ENCODE peak calls at places on chromosomes 12 and 14, in seven cellular contexts. N is heart left ventricle, Z is breast epithelium, J is esophagus muscularis mucosa, A is fibroblast of the aortic adventitia, Y is H9, X is GM10248. B is an unnamed sample.

GRCh38 chr12:123591702-123592481 is 7.5 kb downstream of the TMED2 start:
- DNase-seq in N (no peak), Z (no peak), J (no peak), A (peak; percentile 93), Y (no peak), X (no peak), B (no peak)

GRCh38 chr14:29637406-29637805 is 290.2 kb downstream of the PRKD1 start:
- DNase-seq in N (peak; percentile 65), Z (peak; percentile 71), J (no peak), A (peak; percentile 67), Y (no peak), X (no peak), B (no peak)

GRCh38 chr12:47590771-47591368 is 115.0 kb downstream of the RPAP3 start:
- DNase-seq in N (no peak), Z (no peak), J (no peak), A (no peak), Y (no peak), X (no peak), B (no peak)

GRCh38 chr12:93621986-93622385 is 49.5 kb downstream of the SOCS2 start:
- DNase-seq in N (no peak), Z (no peak), J (peak; percentile 70), A (peak; percentile 92), Y (no peak), X (no peak), B (no peak)

GRCh38 chr12:95796982-95797289 is 6.4 kb upstream of the NTN4 start:
- DNase-seq in N (no peak), Z (no peak), J (no peak), A (peak; percentile 47), Y (no peak), X (no peak), B (no peak)

GRCh38 chr12:113137861-113138783 is 2.6 kb upstream of the RASAL1 start:
- DNase-seq in N (no peak), Z (no peak), J (no peak), A (no peak), Y (no peak), X (no peak), B (no peak)

GRCh38 chr12:131885543-131886057 is 8.8 kb upstream of the ULK1 start:
- DNase-seq in N (no peak), Z (no peak), J (no peak), A (no peak), Y (no peak), X (no peak), B (no peak)

GRCh38 chr12:109467978-109468676 is 9.0 kb downstream of the KCTD10 start:
- DNase-seq in N (no peak), Z (no peak), J (no peak), A (no peak), Y (no peak), X (no peak), B (no peak)

GRCh38 chr14:104864267-104865068 is 600 bp upstream of the CEP170B start:
- DNase-seq in N (peak; percentile 20), Z (peak; percentile 67), J (no peak), A (no peak), Y (peak; percentile 93), X (no peak), B (no peak)

GRCh38 chr14:105904379-105904778 is 378.0 kb downstream of the TMEM121 start:
- DNase-seq in N (no peak), Z (no peak), J (no peak), A (no peak), Y (no peak), X (no peak), B (no peak)

GRCh38 chr12:63779498-63780481 is at the start of gene RXYLT1:
- DNase-seq in N (peak; percentile 90), Z (peak; percentile 82), J (peak; percentile 97), A (peak; percentile 72), Y (peak; percentile 95), X (peak; percentile 96), B (peak; percentile 45)

GRCh38 chr14:85531594-85532391 is 1.8 kb downstream of the FLRT2 start:
- DNase-seq in N (peak; percentile 54), Z (peak; percentile 59), J (no peak), A (peak; percentile 84), Y (peak; percentile 78), X (no peak), B (no peak)

GRCh38 chr12:88400302-88400701 is 180.0 kb downstream of the KITLG start:
- DNase-seq in N (no peak), Z (no peak), J (no peak), A (peak; percentile 22), Y (no peak), X (no peak), B (no peak)

GRCh38 chr14:77043177-77043983 is 14.9 kb upstream of the IRF2BPL start:
- DNase-seq in N (peak; percentile 69), Z (no peak), J (no peak), A (peak; percentile 98), Y (no peak), X (no peak), B (no peak)

GRCh38 chr14:101481557-101481956 is 79.7 kb upstream of the DIO3 start:
- DNase-seq in N (peak; percentile 7), Z (peak; percentile 24), J (no peak), A (no peak), Y (no peak), X (no peak), B (no peak)

GRCh38 chr12:43847427-43847826 is 11.5 kb downstream of the TMEM117 start:
- DNase-seq in N (no peak), Z (no peak), J (no peak), A (peak; percentile 51), Y (no peak), X (no peak), B (no peak)

GRCh38 chr14:90730367-90730766 is 85.9 kb downstream of the TTC7B start:
- DNase-seq in N (no peak), Z (no peak), J (peak; percentile 57), A (no peak), Y (no peak), X (no peak), B (no peak)

GRCh38 chr14:95725685-95726336 is 11.9 kb upstream of the TCL1A start:
- DNase-seq in N (no peak), Z (no peak), J (peak; percentile 74), A (no peak), Y (no peak), X (peak; percentile 73), B (no peak)

GRCh38 chr12:105773501-105773900 is 365.3 kb downstream of the NUAK1 start:
- DNase-seq in N (no peak), Z (no peak), J (no peak), A (no peak), Y (no peak), X (no peak), B (no peak)

GRCh38 chr14:58298880-58299664 is 717 bp downstream of the ARID4A start:
- DNase-seq in N (peak; percentile 48), Z (no peak), J (no peak), A (no peak), Y (peak; percentile 41), X (peak; percentile 62), B (no peak)

GRCh38 chr12:13937735-13938134 is 43.7 kb downstream of the GRIN2B start:
- DNase-seq in N (no peak), Z (no peak), J (no peak), A (no peak), Y (no peak), X (no peak), B (no peak)

GRCh38 chr12:108371801-108372344 is 32.8 kb upstream of the CMKLR1 start:
- DNase-seq in N (no peak), Z (no peak), J (no peak), A (peak; percentile 40), Y (no peak), X (no peak), B (no peak)

GRCh38 chr14:77098470-77099353 is 654 bp downstream of the CIPC start:
- DNase-seq in N (peak; percentile 72), Z (peak; percentile 60), J (no peak), A (no peak), Y (peak; percentile 44), X (no peak), B (no peak)

GRCh38 chr12:93191956-93192355 is 185.8 kb upstream of the NUDT4 start:
- DNase-seq in N (no peak), Z (no peak), J (no peak), A (peak; percentile 97), Y (no peak), X (no peak), B (no peak)

GRCh38 chr14:89616425-89617141 is 199.6 kb upstream of the FOXN3 start:
- DNase-seq in N (no peak), Z (no peak), J (no peak), A (peak; percentile 16), Y (no peak), X (peak; percentile 70), B (no peak)

GRCh38 chr12:9951026-9951652 is 19.0 kb upstream of the CLEC2A start:
- DNase-seq in N (no peak), Z (no peak), J (no peak), A (no peak), Y (no peak), X (no peak), B (no peak)

GRCh38 chr14:57871487-57872080 is 5.7 kb upstream of the SLC35F4 start:
- DNase-seq in N (no peak), Z (no peak), J (no peak), A (peak; percentile 74), Y (peak; percentile 47), X (peak; percentile 25), B (no peak)

GRCh38 chr12:53058674-53059433 is 9.0 kb downstream of the TNS2 start:
- DNase-seq in N (no peak), Z (no peak), J (no peak), A (no peak), Y (peak; percentile 30), X (no peak), B (no peak)

GRCh38 chr14:78104655-78105054 is 65.5 kb upstream of the NRXN3 start:
- DNase-seq in N (no peak), Z (no peak), J (no peak), A (no peak), Y (no peak), X (no peak), B (no peak)

GRCh38 chr14:39956372-39956771 is 524.1 kb upstream of the FBXO33 start:
- DNase-seq in N (no peak), Z (no peak), J (no peak), A (no peak), Y (no peak), X (no peak), B (no peak)
- TF ChIP-seq CTCF in N (no peak), Z (no peak), J (no peak), A (no peak), Y (peak; percentile 42), X (no peak), B (peak; percentile 49)

GRCh38 chr12:22474970-22475720 is 69.2 kb downstream of the C2CD5 start:
- DNase-seq in N (no peak), Z (no peak), J (no peak), A (no peak), Y (no peak), X (no peak), B (no peak)
- TF ChIP-seq CTCF in N (no peak), Z (no peak), J (no peak), A (no peak), Y (no peak), X (no peak), B (no peak)

DNA sequence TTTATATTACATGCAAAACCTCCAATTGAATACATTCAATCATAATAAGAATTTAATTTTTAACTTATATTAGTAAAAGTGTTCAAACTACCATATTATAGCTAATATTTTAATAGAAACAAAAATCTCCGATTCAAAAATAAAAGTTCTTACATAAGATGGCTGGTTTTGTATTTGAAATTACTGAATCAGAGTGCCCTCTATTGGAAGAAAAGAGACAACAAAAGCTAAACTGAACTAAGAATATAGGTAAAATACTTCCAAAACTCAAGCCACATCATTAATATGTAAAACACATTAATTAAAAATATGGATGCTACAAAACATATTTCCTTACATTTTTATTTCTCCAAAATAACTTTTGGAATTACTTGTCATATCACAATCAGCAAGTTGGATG is 120.3 kb downstream of the GARIN6 start:
- DNase-seq in N (no peak), Z (no peak), J (no peak), A (peak; percentile 45), Y (no peak), X (peak; percentile 13), B (no peak)
- TF ChIP-seq CTCF in N (peak; percentile 62), Z (no peak), J (peak; percentile 60), A (peak; percentile 54), Y (peak; percentile 77), X (peak; percentile 42), B (peak; percentile 66)

GRCh38 chr14:80862983-80863382 is 78.6 kb downstream of the CEP128 start:
- DNase-seq in N (no peak), Z (no peak), J (no peak), A (peak; percentile 16), Y (no peak), X (no peak), B (no peak)
- TF ChIP-seq CTCF in N (no peak), Z (no peak), J (peak; percentile 15), A (peak; percentile 25), Y (peak; percentile 26), X (no peak), B (peak; percentile 24)